ENCODE peak calls at places on chromosomes 7 and 10, in nine cellular contexts. J is neuronal stem cell, W is NCI-H510A, I is GM04504, Z is naive B cell, Y is left colon, D is heart left ventricle, R is right lobe of liver, Q is HCEC 1CT. X is an unnamed sample.

GRCh38 chr7:98949336-98950044 is 71.2 kb downstream of the TRRAP start:
- DNase-seq in Y (no peak), R (no peak), J (no peak), Z (no peak), I (no peak), Q (no peak), D (peak; percentile 86), W (no peak), X (no peak)

GRCh38 chr7:129719980-129720732 is 108.6 kb downstream of the NRF1 start:
- DNase-seq in Y (no peak), R (no peak), I (no peak), Z (no peak), W (no peak), Q (no peak), J (no peak), D (no peak), X (no peak)

GRCh38 chr10:110967009-110967630 is 47.7 kb downstream of the SHOC2 start:
- DNase-seq in W (no peak), J (no peak), I (no peak), R (no peak), Q (no peak), D (no peak), Z (no peak), Y (no peak), X (no peak)

GRCh38 chr10:100109670-100110069 is 28.0 kb upstream of the CPN1 start:
- DNase-seq in W (no peak), D (no peak), Q (no peak), Z (no peak), R (no peak), I (no peak), J (no peak), Y (no peak), X (no peak)

GRCh38 chr7:117559391-117559790 is 79.6 kb downstream of the CFTR start:
- DNase-seq in J (no peak), W (no peak), Y (no peak), Q (no peak), R (no peak), I (no peak), Z (no peak), D (no peak), X (no peak)

GRCh38 chr7:106064836-106065559 is 47.1 kb downstream of the SYPL1 start:
- DNase-seq in Q (peak; percentile 92), R (peak; percentile 88), Z (no peak), I (peak; percentile 92), Y (peak; percentile 94), W (no peak), J (no peak), D (peak; percentile 94), X (peak; percentile 93)

GRCh38 chr7:131720703-131721102 is 164.3 kb upstream of the PODXL start:
- DNase-seq in Z (no peak), W (no peak), Q (no peak), J (no peak), Y (no peak), I (no peak), R (no peak), D (no peak), X (no peak)

GRCh38 chr10:16297652-16298051 is 139.2 kb upstream of the PTER start:
- DNase-seq in Q (no peak), W (no peak), I (no peak), Y (no peak), D (no peak), Z (no peak), J (no peak), R (no peak), X (no peak)

GRCh38 chr7:732094-732541 is 5.0 kb upstream of the PRKAR1B start:
- DNase-seq in I (no peak), Z (no peak), J (no peak), Y (peak; percentile 89), R (peak; percentile 79), Q (no peak), W (peak; percentile 54), D (peak; percentile 75), X (no peak)

GRCh38 chr10:31836569-31837406 is 91.8 kb downstream of the ARHGAP12 start:
- DNase-seq in Q (peak; percentile 17), I (no peak), J (peak; percentile 2), Z (peak; percentile 0), W (no peak), R (no peak), D (no peak), Y (no peak), X (peak; percentile 5)

GRCh38 chr7:80859272-80859970 is 59.4 kb downstream of the SEMA3C start:
- DNase-seq in Z (no peak), W (no peak), J (no peak), Q (peak; percentile 80), Y (peak; percentile 56), I (peak; percentile 34), D (peak; percentile 35), R (no peak), X (peak; percentile 10)

GRCh38 chr7:128918266-128918665 is 7.8 kb upstream of the KCP start:
- DNase-seq in R (no peak), J (no peak), W (no peak), I (no peak), D (no peak), Z (no peak), Q (no peak), Y (no peak), X (no peak)

X was measured in kidney epithelial cell.